ENCODE peak calls at places on chromosome 13, in five cellular contexts. One of them, this sample, is unnamed.

GRCh38 chr13:55583953-55584593 is 1556.6 kb upstream of the PRR20A start:
- DNase-seq in HepG2: no peak
- DNase-seq in GM12878: no peak
- DNase-seq in H1: no peak
- DNase-seq in K562: no peak
- DNase-seq in this sample: no peak

GRCh38 chr13:110298566-110299321 is 8.2 kb downstream of the COL4A1 start:
- DNase-seq in HepG2: no peak
- DNase-seq in GM12878: no peak
- DNase-seq in H1: no peak
- DNase-seq in K562: no peak
- DNase-seq in this sample: no peak

GRCh38 chr13:50140153-50140552 is 124.9 kb downstream of the KCNRG start:
- DNase-seq in HepG2: no peak
- DNase-seq in GM12878: no peak
- DNase-seq in H1: no peak
- DNase-seq in K562: no peak
- DNase-seq in this sample: no peak

GRCh38 chr13:101738336-101738735 is 285.9 kb downstream of the ITGBL1 start:
- DNase-seq in HepG2: no peak
- DNase-seq in GM12878: no peak
- DNase-seq in H1: no peak
- DNase-seq in K562: no peak
- DNase-seq in this sample: no peak

GRCh38 chr13:109272595-109273325 is 513.6 kb downstream of the IRS2 start:
- DNase-seq in HepG2: no peak
- DNase-seq in GM12878: no peak
- DNase-seq in H1: no peak
- DNase-seq in K562: no peak
- DNase-seq in this sample: peak

GRCh38 chr13:36086117-36086516 is 45.1 kb downstream of the DCLK1 start:
- DNase-seq in HepG2: no peak
- DNase-seq in GM12878: no peak
- DNase-seq in H1: peak
- DNase-seq in K562: no peak
- DNase-seq in this sample: no peak

GRCh38 chr13:93736111-93736510 is 509.5 kb downstream of the GPC6 start:
- DNase-seq in HepG2: no peak
- DNase-seq in GM12878: no peak
- DNase-seq in H1: no peak
- DNase-seq in K562: no peak
- DNase-seq in this sample: no peak

GRCh38 chr13:66414196-66414800 is 815.8 kb downstream of the PCDH9 start:
- DNase-seq in HepG2: no peak
- DNase-seq in GM12878: no peak
- DNase-seq in H1: no peak
- DNase-seq in K562: no peak
- DNase-seq in this sample: no peak

GRCh38 chr13:37889102-37889501 is 19.5 kb upstream of the TRPC4 start:
- DNase-seq in HepG2: no peak
- DNase-seq in GM12878: no peak
- DNase-seq in H1: no peak
- DNase-seq in K562: no peak
- DNase-seq in this sample: no peak

GRCh38 chr13:67120872-67121531 is 109.1 kb downstream of the PCDH9 start:
- DNase-seq in HepG2: no peak
- DNase-seq in GM12878: no peak
- DNase-seq in H1: no peak
- DNase-seq in K562: no peak
- DNase-seq in this sample: no peak

GRCh38 chr13:49021953-49022352 is 46.2 kb downstream of the FNDC3A start:
- DNase-seq in HepG2: no peak
- DNase-seq in GM12878: no peak
- DNase-seq in H1: no peak
- DNase-seq in K562: no peak
- DNase-seq in this sample: no peak

GRCh38 chr13:87376081-87376480 is 295.1 kb upstream of the SLITRK5 start:
- DNase-seq in HepG2: no peak
- DNase-seq in GM12878: no peak
- DNase-seq in H1: no peak
- DNase-seq in K562: no peak
- DNase-seq in this sample: no peak

GRCh38 chr13:73131247-73131646 is 72.4 kb downstream of the KLF5 start:
- DNase-seq in HepG2: no peak
- DNase-seq in GM12878: no peak
- DNase-seq in H1: no peak
- DNase-seq in K562: no peak
- DNase-seq in this sample: no peak

GRCh38 chr13:64675256-64675892 is 2554.8 kb downstream of the PCDH9 start:
- DNase-seq in HepG2: peak
- DNase-seq in GM12878: no peak
- DNase-seq in H1: no peak
- DNase-seq in K562: no peak
- DNase-seq in this sample: peak

GRCh38 chr13:110756268-110756667 is 42.8 kb downstream of the ING1 start:
- DNase-seq in HepG2: no peak
- DNase-seq in GM12878: no peak
- DNase-seq in H1: peak
- DNase-seq in K562: no peak
- DNase-seq in this sample: no peak

GRCh38 chr13:110663044-110663443 is 42.9 kb downstream of the CARS2 start:
- DNase-seq in HepG2: no peak
- DNase-seq in GM12878: no peak
- DNase-seq in H1: no peak
- DNase-seq in K562: no peak
- DNase-seq in this sample: no peak

GRCh38 chr13:38979891-38980627 is 10.6 kb downstream of the STOML3 start:
- DNase-seq in HepG2: no peak
- DNase-seq in GM12878: no peak
- DNase-seq in H1: no peak
- DNase-seq in K562: no peak
- DNase-seq in this sample: no peak

GRCh38 chr13:39602614-39603366 is at the start of gene LHFPL6:
- DNase-seq in HepG2: peak
- DNase-seq in GM12878: no peak
- DNase-seq in H1: peak
- DNase-seq in K562: peak
- DNase-seq in this sample: peak

GRCh38 chr13:97004096-97004876 is 10.0 kb upstream of the OXGR1 start:
- DNase-seq in HepG2: peak
- DNase-seq in GM12878: no peak
- DNase-seq in H1: no peak
- DNase-seq in K562: no peak
- DNase-seq in this sample: no peak

GRCh38 chr13:77536358-77536757 is 852 bp downstream of the SCEL start:
- DNase-seq in HepG2: no peak
- DNase-seq in GM12878: no peak
- DNase-seq in H1: no peak
- DNase-seq in K562: no peak
- DNase-seq in this sample: no peak

GRCh38 chr13:26425439-26426358 is 131.8 kb upstream of the WASF3 start:
- DNase-seq in HepG2: peak
- DNase-seq in GM12878: no peak
- DNase-seq in H1: no peak
- DNase-seq in K562: no peak
- DNase-seq in this sample: no peak

GRCh38 chr13:51768976-51769375 is 35.0 kb downstream of the DHRS12 start:
- DNase-seq in HepG2: no peak
- DNase-seq in GM12878: no peak
- DNase-seq in H1: no peak
- DNase-seq in K562: no peak
- DNase-seq in this sample: no peak
- TF ChIP-seq KDM1A in HepG2: no peak
- TF ChIP-seq KDM1A in GM12878: no peak
- TF ChIP-seq KDM1A in H1: no peak
- TF ChIP-seq KDM1A in K562: no peak
- TF ChIP-seq KDM1A in this sample: no peak

GRCh38 chr13:99432637-99433542 is 68.4 kb upstream of the TM9SF2 start:
- DNase-seq in HepG2: peak
- DNase-seq in GM12878: peak
- DNase-seq in H1: peak
- DNase-seq in K562: peak
- DNase-seq in this sample: peak
- TF ChIP-seq KDM1A in HepG2: no peak
- TF ChIP-seq KDM1A in GM12878: no peak
- TF ChIP-seq KDM1A in H1: no peak
- TF ChIP-seq KDM1A in K562: no peak
- TF ChIP-seq KDM1A in this sample: no peak

DNA sequence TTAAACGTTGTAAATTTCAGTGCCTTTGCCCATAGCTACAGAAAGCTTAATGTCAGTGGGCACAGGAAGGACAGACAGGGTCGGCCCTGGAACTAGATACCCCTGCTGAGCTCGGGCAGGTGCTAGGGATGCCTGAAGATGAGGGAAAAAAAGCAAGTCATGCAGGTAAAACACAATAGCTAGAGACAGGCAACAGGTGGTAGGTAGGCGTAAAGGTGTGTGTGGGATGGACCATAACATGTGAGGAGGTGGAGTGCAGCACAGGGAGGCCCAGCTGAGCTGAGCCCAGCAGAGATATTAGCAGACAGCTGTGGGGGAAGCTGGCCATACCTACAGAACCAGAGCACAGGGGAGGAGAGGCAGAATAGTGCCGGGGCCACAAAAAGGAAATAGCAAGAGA is 27.1 kb upstream of the SPATA13 start:
- DNase-seq in HepG2: no peak
- DNase-seq in GM12878: no peak
- DNase-seq in H1: no peak
- DNase-seq in K562: no peak
- DNase-seq in this sample: no peak
- TF ChIP-seq KDM1A in HepG2: no peak
- TF ChIP-seq KDM1A in GM12878: no peak
- TF ChIP-seq KDM1A in H1: no peak
- TF ChIP-seq KDM1A in K562: no peak
- TF ChIP-seq KDM1A in this sample: no peak

GRCh38 chr13:99380921-99381645 is 73.9 kb upstream of the GPR183 start:
- DNase-seq in HepG2: no peak
- DNase-seq in GM12878: peak
- DNase-seq in H1: no peak
- DNase-seq in K562: no peak
- DNase-seq in this sample: no peak
- TF ChIP-seq KDM1A in HepG2: no peak
- TF ChIP-seq KDM1A in GM12878: no peak
- TF ChIP-seq KDM1A in H1: no peak
- TF ChIP-seq KDM1A in K562: no peak
- TF ChIP-seq KDM1A in this sample: no peak

GRCh38 chr13:113052206-113052605 is 53.4 kb upstream of the F7 start:
- DNase-seq in HepG2: no peak
- DNase-seq in GM12878: no peak
- DNase-seq in H1: no peak
- DNase-seq in K562: no peak
- DNase-seq in this sample: no peak

GRCh38 chr13:113053376-113053775 is 52.2 kb upstream of the F7 start:
- DNase-seq in HepG2: no peak
- DNase-seq in GM12878: no peak
- DNase-seq in H1: no peak
- DNase-seq in K562: no peak
- DNase-seq in this sample: no peak

GRCh38 chr13:113053801-113054604 is 51.6 kb upstream of the F7 start:
- DNase-seq in HepG2: no peak
- DNase-seq in GM12878: no peak
- DNase-seq in H1: no peak
- DNase-seq in K562: no peak
- DNase-seq in this sample: no peak

GRCh38 chr13:113051641-113052040 is 54.0 kb upstream of the F7 start:
- DNase-seq in HepG2: no peak
- DNase-seq in GM12878: no peak
- DNase-seq in H1: no peak
- DNase-seq in K562: no peak
- DNase-seq in this sample: no peak

GRCh38 chr13:113052971-113053370 is 52.6 kb upstream of the F7 start:
- DNase-seq in HepG2: no peak
- DNase-seq in GM12878: no peak
- DNase-seq in H1: no peak
- DNase-seq in K562: no peak
- DNase-seq in this sample: no peak
- TF ChIP-seq KDM1A in HepG2: no peak
- TF ChIP-seq KDM1A in GM12878: no peak
- TF ChIP-seq KDM1A in H1: no peak
- TF ChIP-seq KDM1A in K562: no peak
- TF ChIP-seq KDM1A in this sample: no peak